ENCODE peak calls at places on chromosomes 2 and 18, in eight cellular contexts. X is stomach, D is H54, H is transverse colon, S is heart left ventricle, N is endothelial cell of umbilical vein, U is tibial nerve, R is ovary. Z is an unnamed sample.

GRCh38 chr2:239610457-239611221 is 209.8 kb upstream of the HDAC4 start:
- DNase-seq in R (no peak), S (no peak), H (no peak), N (no peak), X (no peak), U (no peak), D (no peak), Z (no peak)

GRCh38 chr2:217166241-217166640 is 306.4 kb upstream of the TNP1 start:
- DNase-seq in U (no peak), X (no peak), D (no peak), R (no peak), S (no peak), N (peak; percentile 58), H (no peak), Z (peak; percentile 68)

GRCh38 chr18:70559446-70559845 is 270.6 kb downstream of the SOCS6 start:
- DNase-seq in U (no peak), N (no peak), R (no peak), D (no peak), S (no peak), H (no peak), X (no peak), Z (no peak)

GRCh38 chr2:196566969-196567666 is 72.4 kb upstream of the CCDC150 start:
- DNase-seq in D (no peak), X (no peak), U (no peak), N (no peak), S (no peak), H (no peak), R (no peak), Z (no peak)

GRCh38 chr2:114489143-114489542 is 46.7 kb downstream of the DPP10 start:
- DNase-seq in H (no peak), X (no peak), R (peak; percentile 17), U (no peak), N (no peak), D (no peak), S (no peak), Z (no peak)

GRCh38 chr2:148927010-148927409 is 52.0 kb downstream of the KIF5C start:
- DNase-seq in H (peak; percentile 44), N (no peak), X (no peak), D (no peak), R (no peak), U (no peak), S (peak; percentile 45), Z (no peak)

GRCh38 chr18:4204151-4204720 is 250.9 kb downstream of the DLGAP1 start:
- DNase-seq in U (no peak), D (no peak), X (no peak), R (no peak), S (no peak), N (peak; percentile 1), H (no peak), Z (no peak)

GRCh38 chr2:161415041-161415440 is 1.1 kb upstream of the TBR1 start:
- DNase-seq in H (no peak), D (no peak), R (no peak), S (no peak), U (no peak), X (no peak), N (no peak), Z (peak; percentile 36)

GRCh38 chr2:238026953-238027505 is 33.8 kb upstream of the SCLY start:
- DNase-seq in D (no peak), S (no peak), R (no peak), U (no peak), H (no peak), X (no peak), N (no peak), Z (no peak)

GRCh38 chr2:207683879-207684627 is 27.4 kb upstream of the CCNYL1 start:
- DNase-seq in U (no peak), S (no peak), D (peak; percentile 40), N (peak; percentile 65), H (peak; percentile 48), R (no peak), X (no peak), Z (no peak)

GRCh38 chr2:168992591-168993349 is 38.4 kb downstream of the ABCB11 start:
- DNase-seq in U (no peak), R (no peak), H (no peak), X (no peak), N (peak; percentile 73), S (no peak), D (no peak), Z (no peak)

GRCh38 chr2:172856561-172856960 is 120.9 kb downstream of the RAPGEF4 start:
- DNase-seq in U (no peak), N (no peak), H (no peak), D (no peak), R (no peak), X (no peak), S (no peak), Z (no peak)

DNA sequence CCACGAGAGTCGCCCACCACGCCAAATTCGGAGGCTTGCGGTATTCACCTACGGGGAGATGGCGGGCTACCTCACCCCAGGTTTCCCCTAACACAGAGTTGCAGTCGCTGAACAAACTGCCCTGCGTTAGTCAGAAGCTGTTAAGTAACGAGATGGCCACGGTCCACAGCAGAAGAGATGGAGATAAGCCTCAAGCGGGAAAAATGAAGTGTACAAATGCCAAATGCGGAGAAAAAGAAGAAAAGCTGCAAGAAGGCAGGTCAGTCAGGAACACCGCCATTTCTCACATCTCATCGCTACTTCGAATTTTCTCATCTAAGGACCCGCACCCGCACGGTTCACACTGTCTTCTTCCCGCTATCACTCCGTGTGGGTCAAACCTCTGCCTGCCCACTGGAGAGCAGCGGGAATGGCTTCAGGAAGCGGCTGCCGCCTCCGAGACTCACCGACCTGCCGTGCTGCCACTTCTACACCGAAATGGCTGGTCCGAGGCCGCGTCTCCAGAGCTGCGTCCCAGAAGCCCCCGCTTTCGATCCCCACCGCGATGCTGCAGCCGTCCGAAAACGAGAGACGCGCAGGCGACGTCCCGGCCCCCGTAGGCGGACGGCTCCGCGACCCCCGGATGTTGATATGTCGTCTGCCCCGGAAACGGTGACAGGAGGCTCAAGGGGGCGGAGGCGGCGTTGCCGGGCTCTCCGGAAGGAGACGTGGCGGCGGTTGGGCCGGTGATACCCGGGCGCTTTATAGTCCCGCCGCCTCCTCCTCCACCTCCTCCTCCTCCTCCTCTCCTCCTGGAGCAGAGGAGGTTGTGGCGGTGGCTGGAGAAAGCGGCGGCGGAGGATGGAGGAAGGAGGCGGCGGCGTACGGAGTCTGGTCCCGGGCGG is at the start of the genes ASB3 and ERLEC1:
- DNase-seq in S (peak; percentile 93), R (peak; percentile 86), H (peak; percentile 91), D (peak; percentile 80), N (peak; percentile 87), U (peak; percentile 64), X (peak; percentile 88), Z (peak; percentile 91)
- TF ChIP-seq POLR2A in S (no peak), R (peak; percentile 51), H (peak; percentile 72), D (peak; percentile 70), N (peak; percentile 66), U (no peak), X (no peak), Z (peak; percentile 87)

DNA sequence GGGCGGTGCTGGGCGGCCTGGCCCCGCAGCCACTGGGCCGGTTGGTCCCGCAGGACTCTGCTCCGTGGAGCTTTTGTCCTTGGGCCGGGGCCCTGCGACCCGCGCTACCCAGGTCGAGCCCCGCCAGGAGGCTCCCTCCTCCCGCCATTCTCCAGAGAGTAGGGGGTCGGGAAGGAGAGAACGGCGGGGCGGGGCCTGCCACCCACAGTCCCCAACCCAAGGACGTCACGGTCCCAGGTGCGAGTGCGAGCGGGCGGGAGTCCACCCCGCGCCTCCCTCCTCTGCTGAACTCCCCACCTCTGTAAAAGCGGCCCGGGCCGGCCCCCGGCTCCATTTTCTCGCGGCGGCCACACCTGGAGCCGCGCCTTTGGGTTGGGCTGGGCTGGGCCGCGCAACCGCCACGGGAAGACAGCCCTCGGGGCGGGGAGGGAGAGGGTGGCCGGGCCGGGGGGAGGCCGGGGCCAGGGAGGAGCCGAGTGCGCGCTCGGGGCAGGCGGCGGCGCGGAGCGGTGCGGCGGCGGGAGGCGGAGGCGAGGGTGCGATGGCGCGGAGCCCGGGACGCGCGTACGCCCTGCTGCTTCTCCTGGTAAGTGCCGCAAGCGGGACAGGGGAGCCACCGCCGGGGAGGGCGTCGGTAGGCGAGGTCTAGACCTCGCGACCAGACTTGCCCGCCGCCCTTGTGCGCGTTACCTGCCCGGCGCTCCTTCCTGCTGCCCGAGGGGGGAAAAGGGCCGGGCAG is at the start of gene DSG2:
- DNase-seq in H (peak; percentile 92), R (peak; percentile 68), N (no peak), X (peak; percentile 86), D (peak; percentile 59), U (no peak), S (peak; percentile 78), Z (peak; percentile 69)
- TF ChIP-seq POLR2A in H (peak; percentile 87), R (peak; percentile 41), N (no peak), X (no peak), D (peak; percentile 63), U (no peak), S (no peak), Z (no peak)

DNA sequence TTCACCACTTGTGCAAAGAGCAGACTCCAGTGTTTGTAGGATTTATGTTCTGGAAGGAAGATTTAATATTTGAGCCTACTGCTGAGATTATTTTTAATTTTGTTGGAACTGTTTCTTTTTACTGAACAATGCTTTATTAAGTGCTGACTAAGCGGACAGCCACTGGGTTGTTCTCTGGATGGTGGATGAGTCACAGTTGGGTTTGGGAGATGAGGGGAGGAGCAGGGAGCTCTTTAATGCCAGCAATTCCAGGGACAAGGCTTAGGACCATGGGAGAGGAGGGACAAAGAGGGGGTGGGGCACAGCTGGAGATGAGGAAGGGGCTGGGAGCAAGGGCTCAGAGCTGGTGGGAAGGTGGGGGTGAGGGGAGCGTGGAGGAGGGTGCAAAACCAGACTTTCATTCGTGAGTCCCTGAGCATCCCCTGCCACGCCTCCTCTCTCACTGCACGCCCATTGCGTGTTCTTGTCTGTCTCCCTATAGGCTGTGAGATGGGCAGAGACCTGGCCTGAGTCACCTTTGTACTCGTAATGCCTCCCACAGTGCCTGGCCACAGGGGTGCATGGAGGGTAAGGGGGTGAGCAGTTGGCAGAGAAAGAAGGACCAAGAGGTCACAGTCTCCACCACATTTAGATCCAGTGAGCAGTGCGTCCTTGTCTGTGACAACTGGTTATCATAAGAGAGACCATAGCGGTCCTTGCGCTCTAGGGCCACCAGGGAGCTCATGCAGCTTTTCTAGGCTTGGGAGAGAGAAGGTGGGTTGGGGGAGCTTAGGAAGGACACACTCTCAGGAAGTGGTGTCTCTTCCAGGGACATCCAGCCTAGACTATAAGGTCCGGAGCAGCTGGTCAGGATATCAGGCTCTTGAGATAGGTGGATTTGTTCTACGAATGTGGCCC is 18.4 kb downstream of the SLC4A3 start:
- DNase-seq in D (peak; percentile 83), N (no peak), H (no peak), R (peak; percentile 69), X (no peak), S (peak; percentile 52), U (no peak), Z (no peak)
- TF ChIP-seq POLR2A in D (no peak), N (no peak), H (no peak), R (no peak), X (no peak), S (no peak), U (no peak), Z (no peak)

GRCh38 chr2:47074691-47075090 is 80.4 kb downstream of the STPG4 start:
- DNase-seq in H (no peak), N (no peak), X (no peak), D (no peak), U (no peak), S (no peak), R (no peak), Z (no peak)

GRCh38 chr2:47073641-47074040 is 81.5 kb downstream of the STPG4 start:
- DNase-seq in R (no peak), D (no peak), S (peak; percentile 26), H (peak; percentile 67), X (no peak), U (no peak), N (no peak), Z (no peak)

GRCh38 chr2:47076126-47076506 is 79.0 kb downstream of the STPG4 start:
- DNase-seq in D (no peak), S (no peak), U (no peak), X (no peak), H (no peak), N (no peak), R (no peak), Z (no peak)

GRCh38 chr2:47076586-47077441 is 78.3 kb downstream of the STPG4 start:
- DNase-seq in S (peak; percentile 69), U (no peak), R (no peak), D (peak; percentile 97), N (peak; percentile 76), X (no peak), H (peak; percentile 39), Z (no peak)

GRCh38 chr2:47075361-47076125 is 79.6 kb downstream of the STPG4 start:
- DNase-seq in D (no peak), R (no peak), X (no peak), H (no peak), S (peak; percentile 31), U (no peak), N (no peak), Z (no peak)
- TF ChIP-seq POLR2A in D (no peak), R (no peak), X (no peak), H (no peak), S (no peak), U (no peak), N (no peak), Z (no peak)